ENCODE peak calls at places on chromosomes 1 and 21, in six cellular contexts. R, B, K, D, Z and U are unnamed samples.

GRCh38 chr1:169529068-169529642 is 43.4 kb upstream of the SLC19A2 start:
- DNase-seq in D (no peak), B (peak), R (no peak), K (no peak), Z (no peak), U (no peak)

GRCh38 chr1:222616535-222616934 is 1.4 kb upstream of the MIA3 start:
- DNase-seq in R (peak), D (peak), K (no peak), Z (no peak), B (no peak), U (no peak)

GRCh38 chr21:38759286-38759872 is 46.4 kb upstream of the ETS2 start:
- DNase-seq in D (no peak), R (no peak), K (no peak), Z (no peak), B (no peak), U (peak)

GRCh38 chr1:160625725-160626498 is 20.9 kb downstream of the SLAMF1 start:
- DNase-seq in Z (no peak), R (no peak), K (no peak), B (no peak), D (no peak), U (no peak)

GRCh38 chr1:210464519-210465039 is 135.9 kb downstream of the HHAT start:
- DNase-seq in K (no peak), R (peak), Z (no peak), B (no peak), D (no peak), U (peak)

GRCh38 chr21:44347911-44348451 is 5.4 kb upstream of the TRPM2 start:
- DNase-seq in R (no peak), D (no peak), Z (no peak), B (no peak), K (no peak), U (no peak)

GRCh38 chr1:54124472-54124871 is 28.3 kb downstream of the CDCP2 start:
- DNase-seq in Z (no peak), K (no peak), B (no peak), D (no peak), R (no peak), U (no peak)

GRCh38 chr1:43434256-43434655 is 19.5 kb downstream of the HYI start:
- DNase-seq in K (no peak), D (no peak), Z (no peak), B (no peak), R (no peak), U (no peak)

GRCh38 chr1:99943238-99943794 is 26.5 kb upstream of the SLC35A3 start:
- DNase-seq in Z (no peak), R (peak), K (no peak), D (peak), B (no peak), U (no peak)

GRCh38 chr1:33266766-33267165 is 10.5 kb downstream of the ZNF362 start:
- DNase-seq in D (no peak), R (no peak), B (no peak), Z (no peak), K (no peak), U (no peak)

GRCh38 chr1:154926201-154926600 is 10.3 kb downstream of the PMVK start:
- DNase-seq in Z (no peak), K (no peak), B (no peak), D (no peak), R (no peak), U (no peak)

GRCh38 chr1:237270338-237270737 is 228.4 kb downstream of the RYR2 start:
- DNase-seq in K (no peak), D (no peak), B (no peak), Z (no peak), R (no peak), U (no peak)

GRCh38 chr21:33063907-33064622 is 5.9 kb upstream of the OLIG1 start:
- DNase-seq in B (peak), R (no peak), K (peak), Z (no peak), D (no peak), U (no peak)

GRCh38 chr1:165068716-165069115 is 287.8 kb downstream of the LMX1A start:
- DNase-seq in K (no peak), D (no peak), B (no peak), Z (no peak), R (no peak), U (no peak)

GRCh38 chr1:27004471-27005165 is 8.0 kb downstream of the TENT5B start:
- DNase-seq in R (peak), Z (no peak), B (peak), K (peak), D (no peak), U (peak)

GRCh38 chr21:42337830-42338729 is 12.7 kb downstream of the TFF2 start:
- DNase-seq in Z (no peak), D (peak), B (peak), K (peak), R (peak), U (peak)

GRCh38 chr1:10152709-10153284 is 57.6 kb upstream of the KIF1B start:
- DNase-seq in K (peak), D (no peak), Z (no peak), R (peak), B (peak), U (peak)

GRCh38 chr1:116273042-116273783 is 99.8 kb upstream of the ATP1A1 start:
- DNase-seq in R (no peak), Z (no peak), B (no peak), D (peak), K (no peak), U (no peak)

GRCh38 chr1:172547071-172547470 is 14.1 kb downstream of the SUCO start:
- DNase-seq in R (peak), K (no peak), Z (no peak), D (no peak), B (no peak), U (no peak)

GRCh38 chr1:8731162-8731561 is 86.3 kb downstream of the RERE start:
- DNase-seq in R (no peak), B (no peak), Z (no peak), D (no peak), K (no peak), U (no peak)

GRCh38 chr1:161180643-161181042 is 3.3 kb upstream of the B4GALT3 start:
- DNase-seq in Z (no peak), K (peak), D (no peak), R (no peak), B (no peak), U (no peak)

GRCh38 chr1:67601955-67602354 is 83.0 kb upstream of the GADD45A start:
- DNase-seq in D (no peak), R (no peak), B (no peak), Z (no peak), K (no peak), U (no peak)

GRCh38 chr1:67607699-67608098 is 77.3 kb upstream of the GADD45A start:
- DNase-seq in K (no peak), Z (no peak), B (no peak), R (no peak), D (no peak), U (no peak)

GRCh38 chr1:67605209-67605780 is 79.7 kb upstream of the GADD45A start:
- DNase-seq in D (no peak), K (no peak), Z (no peak), B (no peak), R (no peak), U (no peak)

GRCh38 chr1:67607286-67607685 is 77.7 kb upstream of the GADD45A start:
- DNase-seq in R (no peak), B (no peak), Z (no peak), K (no peak), D (no peak), U (no peak)

GRCh38 chr1:67604778-67605177 is 80.2 kb upstream of the GADD45A start:
- DNase-seq in D (no peak), R (no peak), B (no peak), Z (no peak), K (no peak), U (peak)
- TF ChIP-seq USF2 in D (no peak), R (no peak), B (no peak), Z (no peak), K (no peak), U (no peak)

DNA sequence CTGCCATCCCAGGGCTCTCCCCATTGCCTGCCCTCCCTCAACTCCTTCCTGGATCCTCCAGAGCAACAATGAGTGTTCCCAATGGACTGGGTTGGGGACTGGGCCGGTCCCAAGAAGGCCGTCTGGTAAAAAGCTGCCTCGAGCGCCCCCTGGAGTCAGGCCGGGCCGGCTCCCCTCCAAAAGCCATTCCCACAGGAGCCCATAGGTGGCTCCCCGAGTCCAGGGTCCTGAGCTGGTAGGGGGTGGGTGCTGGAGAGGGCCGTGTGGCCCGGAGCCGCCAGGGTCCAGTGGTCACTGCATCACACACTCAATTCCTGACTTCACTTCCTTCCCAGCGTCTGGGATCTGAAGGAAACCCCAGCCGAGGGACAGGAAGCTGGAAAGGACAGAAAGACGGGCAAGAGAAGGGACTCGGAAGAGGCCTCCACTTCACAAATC is 10.7 kb upstream of the ALDH4A1 start:
- DNase-seq in D (peak), K (peak), R (peak), B (peak), Z (no peak), U (peak)
- H3K9ac ChIP-seq in D (no peak), K (peak), R (peak), B (no peak), Z (no peak), U (no peak)

GRCh38 chr1:158289722-158290570 is at the start of gene CD1C:
- DNase-seq in K (no peak), R (no peak), B (no peak), Z (no peak), D (no peak), U (no peak)

GRCh38 chr1:158283965-158284364 is 5.8 kb upstream of the CD1C start:
- DNase-seq in D (no peak), K (no peak), Z (peak), B (no peak), R (no peak), U (no peak)

GRCh38 chr1:158286966-158287365 is 2.8 kb upstream of the CD1C start:
- DNase-seq in Z (peak), R (no peak), D (no peak), K (no peak), B (no peak), U (no peak)

GRCh38 chr1:158286487-158286886 is 3.2 kb upstream of the CD1C start:
- DNase-seq in K (no peak), R (no peak), Z (no peak), D (no peak), B (no peak), U (no peak)

GRCh38 chr1:158285756-158286241 is 3.9 kb upstream of the CD1C start:
- DNase-seq in D (no peak), K (no peak), Z (peak), B (peak), R (no peak), U (no peak)
- TF ChIP-seq USF2 in D (no peak), K (peak), Z (peak), B (no peak), R (no peak), U (no peak)

GRCh38 chr1:15919316-15919715 is 56.6 kb downstream of the ZBTB17 start:
- DNase-seq in D (no peak), Z (peak), B (no peak), R (peak), K (peak), U (no peak)
- H3K9ac ChIP-seq in D (no peak), Z (no peak), B (no peak), R (no peak), K (no peak), U (no peak)

DNA sequence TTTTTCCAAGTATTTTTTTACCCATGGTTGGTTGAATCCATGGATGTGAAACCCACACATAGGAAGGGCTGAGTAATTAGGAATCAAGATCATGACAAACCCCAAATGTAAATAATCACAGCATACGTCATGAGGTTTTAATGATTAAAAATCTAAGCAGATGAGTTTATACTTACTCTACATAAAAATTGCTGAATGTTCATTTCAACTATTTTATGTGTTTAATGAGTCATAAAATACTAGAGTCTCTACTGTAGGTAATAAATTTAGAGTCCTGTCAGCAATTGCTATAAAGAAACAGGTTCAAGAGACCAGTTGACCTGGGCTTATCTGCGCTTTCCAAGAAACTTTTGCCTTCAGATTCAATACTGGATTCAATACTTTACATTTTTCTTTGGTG is 18.2 kb downstream of the CTH start:
- DNase-seq in D (no peak), Z (no peak), K (no peak), B (no peak), R (peak), U (no peak)
- TF ChIP-seq USF2 in D (no peak), Z (no peak), K (no peak), B (no peak), R (no peak), U (no peak)